ENCODE peak calls at places on chromosomes 6 and 20, in ten cellular contexts. P is endothelial cell of umbilical vein, U is progenitor cell of endocrine pancreas, E is tibial artery, Q is right lobe of liver, T is mesothelial cell of epicardium, Y is left ventricle myocardium inferior, N is heart right ventricle, A is lower lobe of right lung, V is PC-9. G is an unnamed sample.

GRCh38 chr6:121791396-121792315 is 356.2 kb downstream of the GJA1 start:
- DNase-seq in P (no peak), U (no peak), E (no peak), Q (no peak), T (no peak), Y (no peak), N (no peak), A (no peak), V (no peak), G (no peak)

GRCh38 chr6:77633993-77634392 is 18.8 kb upstream of the MEI4 start:
- DNase-seq in P (no peak), U (no peak), E (no peak), Q (no peak), T (no peak), Y (no peak), N (no peak), A (no peak), V (no peak), G (no peak)

GRCh38 chr20:2829376-2829775 is 11.1 kb downstream of the PCED1A start:
- DNase-seq in P (no peak), U (no peak), E (no peak), Q (no peak), T (no peak), Y (no peak), N (no peak), A (no peak), V (no peak), G (no peak)

GRCh38 chr6:97059473-97059872 is 134.9 kb downstream of the KLHL32 start:
- DNase-seq in P (peak; percentile 30), U (no peak), E (no peak), Q (no peak), T (no peak), Y (no peak), N (no peak), A (no peak), V (no peak), G (no peak)

GRCh38 chr6:20511858-20512257 is 22.4 kb upstream of the CDKAL1 start:
- DNase-seq in P (no peak), U (no peak), E (no peak), Q (no peak), T (no peak), Y (no peak), N (no peak), A (no peak), V (no peak), G (no peak)

GRCh38 chr20:51378171-51378928 is 164.2 kb downstream of the NFATC2 start:
- DNase-seq in P (no peak), U (no peak), E (peak; percentile 57), Q (no peak), T (no peak), Y (no peak), N (no peak), A (no peak), V (no peak), G (no peak)

GRCh38 chr6:99184696-99185095 is 164.8 kb downstream of the FAXC start:
- DNase-seq in P (no peak), U (no peak), E (no peak), Q (no peak), T (no peak), Y (no peak), N (no peak), A (no peak), V (no peak), G (no peak)

GRCh38 chr6:35496036-35496850 is 636 bp downstream of the TEAD3 start:
- DNase-seq in P (no peak), U (peak; percentile 46), E (peak; percentile 83), Q (peak; percentile 70), T (no peak), Y (peak; percentile 58), N (peak; percentile 54), A (no peak), V (peak; percentile 59), G (no peak)

GRCh38 chr6:152209211-152209610 is 401.7 kb downstream of the ESR1 start:
- DNase-seq in P (no peak), U (no peak), E (no peak), Q (no peak), T (no peak), Y (no peak), N (no peak), A (no peak), V (no peak), G (no peak)

DNA sequence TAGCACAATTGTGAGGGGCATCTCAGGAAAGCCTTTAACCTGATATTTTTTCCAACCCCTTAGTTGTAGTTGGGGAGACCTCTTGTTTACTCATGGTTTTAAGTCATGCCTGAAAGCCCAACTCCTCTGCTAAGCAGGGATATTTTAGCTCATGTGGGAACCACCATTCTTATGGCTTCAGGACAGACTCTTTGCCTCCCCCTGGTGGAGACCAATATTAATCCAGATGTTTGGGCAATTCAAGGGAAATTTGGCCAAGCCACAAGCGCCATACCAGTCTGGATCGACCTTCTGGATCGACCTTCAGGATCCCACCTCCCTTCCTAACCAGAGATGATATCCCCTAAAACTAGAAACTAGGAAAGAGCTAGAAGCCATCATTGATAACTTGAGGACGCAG is 211.2 kb downstream of the C6orf118 start:
- DNase-seq in P (no peak), U (no peak), E (no peak), Q (no peak), T (no peak), Y (no peak), N (no peak), A (no peak), V (no peak), G (no peak)
- TF ChIP-seq CTCF in P (no peak), U (no peak), E (no peak), Q (no peak), T (no peak), Y (no peak), N (no peak), A (no peak), V (peak; percentile 51), G (no peak)

GRCh38 chr6:156767603-156768467 is 9.3 kb upstream of the ARID1B start:
- DNase-seq in P (no peak), U (no peak), E (no peak), Q (no peak), T (no peak), Y (no peak), N (no peak), A (no peak), V (no peak), G (no peak)
- TF ChIP-seq CTCF in P (no peak), U (no peak), E (no peak), Q (no peak), T (no peak), Y (no peak), N (no peak), A (no peak), V (no peak), G (no peak)

GRCh38 chr6:18997375-18997826 is 610.3 kb downstream of the RNF144B start:
- DNase-seq in P (peak; percentile 7), U (no peak), E (no peak), Q (no peak), T (no peak), Y (no peak), N (no peak), A (no peak), V (peak; percentile 17), G (no peak)
- TF ChIP-seq CTCF in P (peak; percentile 22), U (peak; percentile 74), E (peak; percentile 46), Q (peak; percentile 68), T (peak; percentile 31), Y (peak; percentile 61), N (peak; percentile 43), A (peak; percentile 51), V (peak; percentile 77), G (peak; percentile 11)

DNA sequence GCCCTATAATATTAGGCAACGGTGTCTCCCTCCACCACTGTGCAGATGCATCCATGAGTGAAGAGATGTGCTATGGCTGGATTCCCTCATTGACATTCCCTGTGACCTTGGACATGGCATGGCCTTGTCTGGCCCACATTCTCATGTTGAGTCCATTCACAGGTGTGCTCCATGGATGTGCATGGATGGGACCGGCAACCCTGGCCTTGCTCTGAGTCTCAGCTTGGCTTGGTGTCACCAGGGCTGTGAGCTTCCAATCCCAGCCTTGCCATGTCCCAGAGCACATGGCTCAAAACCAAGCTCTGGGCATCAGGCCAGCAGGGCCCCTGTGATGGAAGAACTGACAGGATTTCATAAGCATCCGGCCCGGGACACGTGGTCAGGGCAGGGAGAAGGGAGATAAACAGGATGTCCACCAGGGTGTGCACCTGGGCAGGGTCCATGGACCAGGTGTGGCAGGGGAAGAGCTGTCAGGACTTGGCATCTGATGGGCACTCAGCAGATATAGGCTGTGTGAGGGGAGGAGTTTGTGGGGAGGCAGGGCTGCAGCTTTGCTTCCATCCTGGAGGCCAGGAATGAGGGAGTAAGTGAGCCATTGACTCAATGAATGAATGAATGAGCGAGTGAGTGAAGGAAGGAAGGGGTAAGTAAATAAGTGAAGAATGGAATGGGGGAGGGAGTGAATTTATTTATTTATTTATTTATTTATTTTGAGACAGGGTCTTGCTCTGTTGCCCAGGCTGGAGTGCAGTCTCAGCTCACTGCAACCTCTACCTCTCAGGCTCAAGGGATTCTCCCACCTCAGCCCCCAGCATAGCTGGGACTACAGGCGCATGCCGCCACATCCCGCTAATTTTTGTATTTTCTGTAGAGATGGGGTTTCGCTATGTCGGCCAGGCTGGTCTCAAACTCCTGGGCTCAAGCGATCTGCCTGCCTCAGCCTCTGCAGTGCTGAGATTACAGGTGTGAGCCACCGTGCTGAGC is 15.7 kb downstream of the NRSN2 start:
- DNase-seq in P (peak; percentile 89), U (no peak), E (peak; percentile 86), Q (peak; percentile 99), T (no peak), Y (peak; percentile 86), N (peak; percentile 86), A (peak; percentile 93), V (peak; percentile 97), G (peak; percentile 79)
- TF ChIP-seq CTCF in P (no peak), U (no peak), E (peak; percentile 32), Q (peak; percentile 59), T (peak; percentile 49), Y (peak; percentile 52), N (peak; percentile 45), A (peak; percentile 43), V (peak; percentile 85), G (peak; percentile 59)

G was measured in CD14-positive monocyte.